ENCODE peak calls at places on chromosome 21, in six cellular contexts. X, F, E, W, G and K are unnamed samples.

GRCh38 chr21:21213297-21213696 is 215.1 kb downstream of the NCAM2 start:
- DNase-seq in F (no peak), W (no peak), X (no peak), G (no peak), E (peak; percentile 54), K (no peak)

GRCh38 chr21:24456358-24456757 is 1150.9 kb downstream of the MRPL39 start:
- DNase-seq in E (peak; percentile 1), X (no peak), F (no peak), G (peak; percentile 22), W (no peak), K (no peak)

GRCh38 chr21:32306021-32306780 is 7.5 kb downstream of the MRAP start:
- DNase-seq in G (no peak), E (peak; percentile 5), X (peak; percentile 3), W (no peak), F (no peak), K (no peak)

GRCh38 chr21:37984416-37984815 is 68.2 kb upstream of the KCNJ6 start:
- DNase-seq in E (no peak), G (no peak), W (no peak), F (no peak), X (no peak), K (peak; percentile 4)

GRCh38 chr21:33825898-33826297 is 89.7 kb downstream of the ATP5PO start:
- DNase-seq in G (no peak), E (peak; percentile 78), F (no peak), W (no peak), X (no peak), K (no peak)

GRCh38 chr21:17610862-17611261 is 1.8 kb downstream of the BTG3 start:
- DNase-seq in F (no peak), X (no peak), E (peak; percentile 35), G (no peak), W (no peak), K (peak; percentile 12)

GRCh38 chr21:32958288-32958992 is 67.3 kb upstream of the OLIG2 start:
- DNase-seq in F (no peak), W (no peak), X (no peak), G (no peak), E (no peak), K (no peak)

GRCh38 chr21:27519357-27519756 is 552.5 kb upstream of the ADAMTS5 start:
- DNase-seq in G (no peak), X (peak; percentile 80), E (peak; percentile 82), F (no peak), W (no peak), K (peak; percentile 68)

GRCh38 chr21:27498025-27498424 is 531.1 kb upstream of the ADAMTS5 start:
- DNase-seq in E (no peak), W (no peak), X (no peak), F (no peak), G (no peak), K (peak; percentile 49)

GRCh38 chr21:25496825-25497482 is 110.3 kb downstream of the MRPL39 start:
- DNase-seq in W (no peak), G (no peak), F (no peak), E (peak; percentile 55), X (no peak), K (no peak)

GRCh38 chr21:27759820-27760219 is 792.9 kb upstream of the ADAMTS5 start:
- DNase-seq in W (no peak), G (no peak), E (no peak), X (no peak), F (no peak), K (no peak)

GRCh38 chr21:29230541-29231275 is 68.0 kb upstream of the BACH1 start:
- DNase-seq in E (peak; percentile 64), W (no peak), X (no peak), F (no peak), G (no peak), K (no peak)

GRCh38 chr21:25878334-25878733 is 143.6 kb downstream of the GABPA start:
- DNase-seq in X (peak; percentile 61), W (no peak), E (peak; percentile 43), G (no peak), F (no peak), K (peak; percentile 41)

GRCh38 chr21:37266515-37267221 is 466 bp downstream of the VPS26C start:
- DNase-seq in G (peak; percentile 91), F (no peak), X (peak; percentile 11), W (no peak), E (peak; percentile 38), K (no peak)

GRCh38 chr21:22231013-22231412 is 1232.8 kb downstream of the NCAM2 start:
- DNase-seq in X (no peak), E (no peak), W (no peak), G (no peak), F (no peak), K (no peak)

GRCh38 chr21:36704958-36705678 is 6.2 kb downstream of the SIM2 start:
- DNase-seq in E (no peak), F (no peak), X (no peak), G (peak; percentile 74), W (no peak), K (no peak)

GRCh38 chr21:27693376-27693775 is 726.5 kb upstream of the ADAMTS5 start:
- DNase-seq in F (no peak), X (peak; percentile 42), G (no peak), E (peak; percentile 41), W (no peak), K (peak; percentile 98)

GRCh38 chr21:38334866-38335265 is 78.1 kb downstream of the KCNJ15 start:
- DNase-seq in X (no peak), G (no peak), F (no peak), E (no peak), W (no peak), K (no peak)

GRCh38 chr21:37028579-37028978 is 22.1 kb downstream of the RIPPLY3 start:
- DNase-seq in F (no peak), W (no peak), X (no peak), G (no peak), E (no peak), K (no peak)

GRCh38 chr21:38675450-38675849 is 130.3 kb upstream of the ETS2 start:
- DNase-seq in F (no peak), W (no peak), E (no peak), X (no peak), G (no peak), K (no peak)

GRCh38 chr21:16117851-16118592 is 388.2 kb downstream of the USP25 start:
- DNase-seq in G (no peak), E (peak; percentile 99), X (peak; percentile 51), W (no peak), F (no peak), K (peak; percentile 1)

GRCh38 chr21:21612446-21612845 is 614.2 kb downstream of the NCAM2 start:
- DNase-seq in E (peak; percentile 95), W (no peak), G (no peak), F (no peak), X (peak; percentile 37), K (no peak)

DNA sequence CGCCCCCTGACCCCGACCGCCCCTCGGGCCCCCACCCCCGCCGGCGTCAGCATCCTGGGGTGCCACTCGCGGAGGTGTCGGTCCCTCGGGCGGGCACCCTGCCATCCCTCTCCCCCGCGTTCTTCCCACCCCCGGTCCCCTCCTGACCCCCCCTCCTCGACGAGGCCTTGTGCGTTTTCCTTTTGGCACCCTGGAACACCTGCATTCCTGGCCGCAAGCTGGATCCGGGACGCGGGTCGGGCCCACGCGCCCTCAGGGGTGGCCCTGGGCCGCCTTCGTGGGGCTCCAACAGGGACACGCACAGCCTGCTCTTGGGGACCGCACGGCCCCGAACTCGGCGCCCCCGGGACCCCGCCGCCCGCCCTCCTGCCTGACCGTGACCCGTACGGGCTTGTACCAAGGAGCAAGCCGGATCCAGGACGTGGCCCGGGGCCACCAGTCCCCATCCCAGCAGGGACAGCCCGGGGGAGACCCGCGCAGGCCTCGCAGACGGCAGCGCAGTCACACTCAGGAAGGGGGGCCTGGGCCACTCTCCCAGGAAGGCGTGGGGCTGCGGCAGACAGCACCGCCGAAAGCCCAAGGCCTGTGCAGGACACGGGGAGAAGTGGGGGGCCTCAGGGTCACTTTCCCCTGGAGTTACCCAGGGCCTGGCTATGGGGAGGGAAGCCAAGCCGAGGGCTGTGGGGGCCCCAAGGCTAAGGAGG is 579 bp upstream of the SLC19A1 start:
- DNase-seq in X (no peak), W (no peak), G (peak; percentile 80), E (no peak), F (no peak), K (no peak)
- H3K27ac ChIP-seq in X (no peak overlapping the region), W (no peak overlapping the region), G (no peak overlapping the region), E (no peak overlapping the region), F (peak overlapping the region; percentile 92), K (no peak overlapping the region)

DNA sequence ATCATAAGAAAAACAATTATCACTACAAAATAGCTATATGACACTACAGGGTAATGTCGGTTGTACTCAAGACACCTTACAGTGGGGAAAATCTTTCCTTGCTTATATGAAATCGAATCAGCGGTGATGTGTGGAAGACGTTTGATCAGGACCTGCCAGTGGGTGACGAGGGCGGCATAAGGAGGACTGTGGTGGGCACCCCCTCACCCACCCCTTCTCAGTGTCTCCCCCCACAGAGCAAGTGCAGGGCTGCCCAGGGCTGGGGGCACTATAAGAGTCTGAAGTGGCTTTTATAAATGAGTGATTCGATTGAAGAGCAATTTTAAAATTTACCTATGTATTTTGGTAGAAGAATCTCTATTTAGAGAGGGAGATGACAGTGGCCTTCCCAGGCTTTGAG is 35.8 kb downstream of the CRYAA start:
- DNase-seq in F (peak; percentile 9), W (no peak), G (peak; percentile 46), E (no peak), X (no peak), K (no peak)
- H3K27ac ChIP-seq in F (no peak overlapping the region), W (no peak overlapping the region), G (no peak overlapping the region), E (no peak overlapping the region), X (no peak overlapping the region), K (no peak overlapping the region)

DNA sequence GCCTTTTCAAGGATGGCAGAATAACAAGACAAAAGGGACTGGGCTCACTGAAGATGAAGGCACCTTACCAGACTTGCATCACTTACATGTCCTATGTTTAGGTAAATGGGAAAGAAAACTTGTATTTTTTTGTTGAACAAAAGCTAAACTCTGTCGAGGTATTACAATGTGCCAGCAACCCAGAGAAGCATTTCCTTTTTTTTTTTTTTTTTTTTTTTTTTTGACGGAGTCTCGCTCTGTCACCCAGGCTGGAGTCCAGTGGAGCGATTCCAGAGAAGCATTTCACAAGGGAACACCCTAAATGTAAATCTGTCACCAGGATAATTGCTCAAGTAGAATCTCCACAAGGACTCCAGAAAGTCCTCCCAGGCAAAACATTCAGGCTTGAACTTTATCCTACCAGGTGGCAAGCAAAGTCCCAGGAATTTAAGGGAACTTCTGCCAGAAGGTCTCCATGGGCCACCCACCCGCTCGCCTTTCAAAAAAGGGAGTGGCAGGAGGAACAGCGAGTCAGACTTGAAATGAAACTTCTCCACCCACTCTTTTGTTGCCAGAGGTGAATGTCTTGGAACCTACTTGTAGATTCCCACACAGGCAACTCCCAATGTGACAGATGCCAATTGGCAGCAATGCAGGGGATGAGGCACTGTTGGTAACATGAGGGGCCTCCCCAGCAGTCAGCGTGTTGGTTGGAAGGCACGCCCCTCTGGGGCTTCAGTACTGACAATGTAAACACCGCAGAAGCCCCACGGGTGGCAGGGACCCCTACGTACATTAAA is 125.0 kb downstream of the TIAM1 start:
- DNase-seq in W (no peak), G (no peak), X (no peak), E (peak; percentile 72), F (no peak), K (peak; percentile 92)
- H3K27ac ChIP-seq in W (no peak overlapping the region), G (no peak overlapping the region), X (no peak overlapping the region), E (no peak overlapping the region), F (no peak overlapping the region), K (peak overlapping the region; percentile 64)

GRCh38 chr21:15060776-15061175 is 4.0 kb downstream of the NRIP1 start:
- DNase-seq in X (peak; percentile 7), G (no peak), W (no peak), F (no peak), E (peak; percentile 66), K (peak; percentile 25)
- H3K27ac ChIP-seq in X (peak overlapping the region; percentile 2), G (peak overlapping the region; percentile 54), W (peak overlapping the region; percentile 52), F (peak overlapping the region; percentile 47), E (no peak overlapping the region), K (no peak overlapping the region)

GRCh38 chr21:44454747-44455523 is at the start of gene LRRC3:
- DNase-seq in X (peak; percentile 69), F (peak; percentile 79), G (peak; percentile 95), W (peak; percentile 70), E (peak; percentile 51), K (peak; percentile 65)
- H3K27ac ChIP-seq in X (no peak within 1 kb of the TSS), F (no peak within 1 kb of the TSS), G (no peak within 1 kb of the TSS), W (no peak within 1 kb of the TSS), E (no peak within 1 kb of the TSS), K (no peak within 1 kb of the TSS)